ENCODE peak calls at places on chromosomes 16 and 17, in six cellular contexts. U, P, X, D, F and W are unnamed samples.

GRCh38 chr17:32495347-32496253 is 8.8 kb downstream of the CDK5R1 start:
- DNase-seq in U (no peak), P (no peak), X (peak; percentile 31), D (no peak), F (no peak), W (no peak)

GRCh38 chr16:4386951-4387565 is 15.4 kb downstream of the VASN start:
- DNase-seq in U (no peak), P (no peak), X (peak; percentile 8), D (no peak), F (no peak), W (no peak)

GRCh38 chr17:80892019-80892855 is 99.4 kb upstream of the CHMP6 start:
- DNase-seq in U (peak; percentile 77), P (peak; percentile 94), X (no peak), D (peak; percentile 86), F (peak; percentile 23), W (peak; percentile 77)

GRCh38 chr16:67760831-67761230 is 41.7 kb upstream of the GFOD2 start:
- DNase-seq in U (no peak), P (no peak), X (no peak), D (no peak), F (peak; percentile 30), W (no peak)

GRCh38 chr16:67796099-67796718 is 10.2 kb downstream of the RANBP10 start:
- DNase-seq in U (no peak), P (no peak), X (no peak), D (no peak), F (no peak), W (no peak)

GRCh38 chr17:45287526-45288264 is 25.8 kb upstream of the SPATA32 start:
- DNase-seq in U (no peak), P (peak; percentile 81), X (peak; percentile 49), D (no peak), F (no peak), W (no peak)

GRCh38 chr17:53659181-53659580 is 163.5 kb upstream of the KIF2B start:
- DNase-seq in U (no peak), P (no peak), X (no peak), D (no peak), F (no peak), W (no peak)

GRCh38 chr16:2663553-2664521 is 18.5 kb upstream of the KCTD5 start:
- DNase-seq in U (peak; percentile 26), P (peak; percentile 75), X (no peak), D (no peak), F (peak; percentile 54), W (no peak)

GRCh38 chr17:45934044-45934979 is 40.0 kb downstream of the MAPT start:
- DNase-seq in U (no peak), P (no peak), X (no peak), D (no peak), F (no peak), W (no peak)

GRCh38 chr16:49951568-49952195 is 73.3 kb upstream of the CNEP1R1 start:
- DNase-seq in U (no peak), P (no peak), X (no peak), D (peak; percentile 4), F (no peak), W (peak; percentile 78)

GRCh38 chr17:49090885-49091594 is 41.5 kb upstream of the B4GALNT2 start:
- DNase-seq in U (no peak), P (no peak), X (no peak), D (no peak), F (no peak), W (peak; percentile 21)

GRCh38 chr16:69133555-69133954 is 1.1 kb downstream of the UTP4 start:
- DNase-seq in U (no peak), P (no peak), X (no peak), D (no peak), F (no peak), W (no peak)

GRCh38 chr16:57519796-57520360 is 16.5 kb downstream of the CCDC102A start:
- DNase-seq in U (peak; percentile 77), P (peak; percentile 90), X (peak; percentile 79), D (peak; percentile 68), F (peak; percentile 83), W (peak; percentile 36)

GRCh38 chr16:22188595-22189442 is 17.3 kb upstream of the EEF2K start:
- DNase-seq in U (peak; percentile 84), P (peak; percentile 89), X (peak; percentile 82), D (peak; percentile 92), F (peak; percentile 82), W (peak; percentile 93)

GRCh38 chr17:68482576-68483001 is 25.3 kb upstream of the WIPI1 start:
- DNase-seq in U (no peak), P (no peak), X (no peak), D (no peak), F (no peak), W (no peak)

GRCh38 chr17:68484458-68484857 is 27.2 kb upstream of the WIPI1 start:
- DNase-seq in U (no peak), P (no peak), X (no peak), D (no peak), F (no peak), W (no peak)

GRCh38 chr17:68480885-68481284 is 23.6 kb upstream of the WIPI1 start:
- DNase-seq in U (no peak), P (no peak), X (no peak), D (no peak), F (no peak), W (no peak)
- TF ChIP-seq POLR2A in U (no peak), P (no peak), X (no peak), D (no peak), F (no peak), W (no peak)

GRCh38 chr16:70800306-70800705 is 652 bp downstream of the VAC14 start:
- DNase-seq in U (no peak), P (no peak), X (no peak), D (no peak), F (no peak), W (no peak)

GRCh38 chr16:70800798-70801480 is at the start of gene VAC14:
- DNase-seq in U (peak; percentile 95), P (peak; percentile 96), X (peak; percentile 97), D (peak; percentile 92), F (peak; percentile 98), W (peak; percentile 99)

GRCh38 chr16:70803354-70803753 is 2.4 kb upstream of the VAC14 start:
- DNase-seq in U (no peak), P (no peak), X (no peak), D (no peak), F (no peak), W (no peak)

GRCh38 chr16:70804153-70804728 is 3.3 kb upstream of the VAC14 start:
- DNase-seq in U (no peak), P (no peak), X (no peak), D (peak; percentile 37), F (no peak), W (no peak)

GRCh38 chr16:70801611-70802010 is 653 bp upstream of the VAC14 start:
- DNase-seq in U (no peak), P (no peak), X (no peak), D (no peak), F (no peak), W (no peak)
- H3K4me3 ChIP-seq in U (no peak overlapping the region), P (no peak overlapping the region), X (no peak overlapping the region), D (peak overlapping the region; percentile 80), F (no peak overlapping the region), W (no peak overlapping the region)

DNA sequence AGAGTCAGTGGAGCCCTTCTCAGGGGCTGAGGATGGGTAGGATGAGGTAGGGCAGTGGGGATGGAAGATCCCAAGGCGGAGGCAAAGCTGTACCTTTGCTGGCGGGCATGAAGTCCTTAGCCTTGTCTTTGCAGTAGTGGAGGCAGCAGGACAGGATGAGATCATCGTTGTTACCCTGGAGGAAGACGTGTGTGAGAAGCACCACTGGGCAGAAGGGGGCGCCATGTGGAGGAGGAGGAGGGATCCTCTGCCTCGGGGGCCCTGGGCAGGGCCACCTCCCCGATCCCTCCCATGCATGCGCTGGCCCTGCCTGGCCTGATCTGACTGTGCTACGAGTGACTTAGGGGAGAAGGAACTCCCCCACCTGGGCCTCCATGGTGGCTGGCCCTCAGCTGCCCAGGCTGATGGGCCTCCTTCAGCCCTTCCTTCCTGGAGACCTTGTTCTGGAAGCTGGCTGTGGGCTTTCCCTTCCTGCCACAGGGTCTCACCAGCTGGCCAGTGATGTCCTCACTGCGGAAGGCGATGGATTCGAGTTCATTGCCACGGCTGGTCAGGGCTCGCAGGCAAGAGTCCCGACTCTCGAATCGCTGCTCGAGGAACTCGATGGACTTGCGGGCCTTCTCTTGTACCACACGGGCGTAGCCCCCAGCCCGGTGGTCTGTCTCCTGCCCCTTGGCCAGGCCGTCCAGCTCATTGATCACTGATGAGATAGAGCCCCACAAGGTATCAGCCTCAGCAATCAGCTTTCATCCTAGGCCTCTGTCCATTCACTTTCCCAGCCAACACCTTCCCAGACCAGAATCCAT is 10.3 kb downstream of the HIC1 start:
- DNase-seq in U (no peak), P (peak; percentile 71), X (no peak), D (peak; percentile 59), F (peak; percentile 46), W (no peak)
- TF ChIP-seq POLR2A in U (no peak), P (no peak), X (no peak), D (no peak), F (no peak), W (no peak)

DNA sequence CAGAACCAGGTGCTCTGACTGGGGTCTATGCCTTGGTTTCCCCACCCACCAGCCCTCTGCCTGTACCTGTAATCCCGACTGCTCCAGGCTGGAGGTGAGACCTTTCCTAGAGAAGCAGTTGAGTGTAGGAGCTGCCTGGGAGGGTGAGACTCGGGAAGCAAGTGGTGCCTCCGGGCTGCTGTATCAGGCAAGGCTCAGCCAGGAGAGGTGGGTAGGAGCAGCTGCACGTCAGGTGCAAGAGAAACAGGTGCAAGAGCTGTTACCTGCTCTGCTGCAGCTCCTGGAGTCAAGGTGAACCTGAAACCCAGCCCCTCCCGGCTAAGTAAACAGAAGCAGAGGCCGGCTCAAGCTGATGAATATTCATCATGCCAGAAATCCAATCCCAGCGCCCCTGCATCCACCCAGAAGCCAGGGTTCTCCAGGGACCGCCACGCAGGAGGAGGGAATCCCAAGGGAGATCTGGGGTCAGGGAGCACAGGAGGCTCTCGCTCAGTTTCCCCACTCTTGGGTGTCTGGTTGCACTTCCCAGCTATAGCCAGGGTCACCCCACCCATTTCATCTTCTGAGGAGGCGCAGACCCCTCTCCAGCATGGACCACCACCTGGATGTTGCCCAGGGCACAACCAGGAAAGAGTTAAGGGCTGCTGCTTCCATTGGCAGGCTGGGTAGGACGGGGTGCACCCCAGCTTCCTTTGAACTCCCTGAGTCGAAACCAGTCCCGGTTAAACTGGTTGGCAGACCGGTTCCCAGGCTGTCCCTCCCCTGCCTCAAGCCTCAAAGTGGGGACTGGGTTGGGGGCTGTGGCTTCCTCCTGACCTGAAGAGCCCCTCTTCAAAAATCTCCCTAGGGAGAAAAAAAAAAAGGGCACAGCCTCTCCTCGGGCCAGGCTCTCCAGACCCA is at the start of gene PRR15L:
- DNase-seq in U (peak; percentile 91), P (no peak), X (peak; percentile 95), D (no peak), F (peak; percentile 91), W (no peak)
- H3K4me3 ChIP-seq in U (no peak within 1 kb of the TSS), P (no peak within 1 kb of the TSS), X (peak within 1 kb of the TSS; percentile 80), D (peak within 1 kb of the TSS; percentile 22), F (peak within 1 kb of the TSS; percentile 65), W (no peak within 1 kb of the TSS)

GRCh38 chr17:4945176-4945943 is 3.0 kb downstream of the PFN1 start:
- DNase-seq in U (peak; percentile 90), P (peak; percentile 92), X (peak; percentile 87), D (peak; percentile 89), F (peak; percentile 88), W (peak; percentile 88)
- TF ChIP-seq POLR2A in U (no peak), P (peak; percentile 16), X (no peak), D (no peak), F (no peak), W (no peak)